ENCODE peak calls at places on chromosomes 4 and X, in six cellular contexts. Y is neuronal stem cell, H is IMR-90, N is H1, B is mesendoderm, W is H9. Q is an unnamed sample.
A peak's percentile ranks its signal among the peaks of the same experiment; 100 is the strongest.

GRCh38 chr4:47913858-47914218 is 545 bp downstream of the NFXL1 start:
- DNase-seq in Y (no peak), H (no peak), B (peak; percentile 73), W (peak; percentile 59), N (no peak), Q (peak; percentile 26)

GRCh38 chr4:81844717-81845116 is 373.0 kb upstream of the RASGEF1B start:
- DNase-seq in B (peak; percentile 95), W (peak; percentile 64), N (peak; percentile 9), H (peak; percentile 57), Y (peak; percentile 59), Q (peak; percentile 65)

GRCh38 chrX:11704725-11705495 is 39.2 kb upstream of the ARHGAP6 start:
- DNase-seq in W (peak; percentile 34), B (peak; percentile 74), Y (no peak), N (no peak), H (peak; percentile 5), Q (peak; percentile 18)

GRCh38 chr4:76892001-76892400 is 5.9 kb downstream of the SOWAHB start:
- DNase-seq in W (no peak), Y (no peak), N (no peak), H (peak; percentile 11), B (no peak), Q (no peak)

GRCh38 chr4:14069871-14070270 is 442.3 kb upstream of the BOD1L1 start:
- DNase-seq in W (no peak), B (no peak), Y (no peak), N (no peak), H (no peak), Q (no peak)

GRCh38 chr4:133148690-133149363 is at the start of gene PCDH10:
- DNase-seq in B (peak; percentile 98), N (peak; percentile 88), Y (peak; percentile 91), H (peak; percentile 87), W (peak; percentile 97), Q (peak; percentile 96)

GRCh38 chrX:9311411-9312160 is 153.3 kb upstream of the TBL1X start:
- DNase-seq in B (no peak), N (no peak), W (no peak), H (peak; percentile 37), Y (no peak), Q (peak; percentile 49)

GRCh38 chr4:10121568-10122097 is 5.0 kb upstream of the WDR1 start:
- DNase-seq in W (no peak), B (no peak), H (no peak), N (no peak), Y (no peak), Q (no peak)

GRCh38 chrX:88560673-88561330 is 186.2 kb upstream of the CPXCR1 start:
- DNase-seq in H (no peak), W (no peak), B (peak; percentile 1), N (no peak), Y (peak; percentile 2), Q (no peak)

GRCh38 chr4:40731792-40732245 is 17.9 kb upstream of the NSUN7 start:
- DNase-seq in B (no peak), W (no peak), Y (no peak), N (no peak), H (no peak), Q (peak; percentile 17)

GRCh38 chr4:30429813-30430466 is 290.2 kb upstream of the PCDH7 start:
- DNase-seq in W (no peak), N (no peak), Y (no peak), H (peak; percentile 87), B (no peak), Q (peak; percentile 81)

GRCh38 chr4:152990471-152991131 is 54.5 kb downstream of the FHDC1 start:
- DNase-seq in Y (no peak), B (no peak), W (no peak), H (no peak), N (no peak), Q (no peak)

GRCh38 chr4:99979872-99980271 is 29.8 kb upstream of the H2AZ1 start:
- DNase-seq in N (no peak), H (peak; percentile 69), W (no peak), B (no peak), Y (no peak), Q (peak; percentile 20)

GRCh38 chr4:6546681-6547447 is 28.1 kb upstream of the MAN2B2 start:
- DNase-seq in Y (peak; percentile 86), W (peak; percentile 67), N (peak; percentile 39), B (peak; percentile 79), H (peak; percentile 72), Q (peak; percentile 71)

GRCh38 chrX:66221856-66222255 is 57.8 kb downstream of the HEPH start:
- DNase-seq in Y (no peak), H (no peak), B (no peak), W (no peak), N (no peak), Q (no peak)

GRCh38 chr4:2743518-2744445 is 12.4 kb downstream of the TNIP2 start:
- DNase-seq in H (no peak), B (no peak), W (no peak), N (no peak), Y (no peak), Q (no peak)

GRCh38 chr4:2745516-2745915 is 10.6 kb downstream of the TNIP2 start:
- DNase-seq in B (no peak), W (no peak), H (no peak), Y (no peak), N (no peak), Q (no peak)

GRCh38 chr4:2744576-2745270 is 11.4 kb downstream of the TNIP2 start:
- DNase-seq in W (no peak), H (no peak), B (no peak), N (no peak), Y (no peak), Q (no peak)

GRCh38 chr4:2746891-2747695 is 9.0 kb downstream of the TNIP2 start:
- DNase-seq in Y (no peak), B (no peak), H (no peak), W (no peak), N (no peak), Q (no peak)

DNA sequence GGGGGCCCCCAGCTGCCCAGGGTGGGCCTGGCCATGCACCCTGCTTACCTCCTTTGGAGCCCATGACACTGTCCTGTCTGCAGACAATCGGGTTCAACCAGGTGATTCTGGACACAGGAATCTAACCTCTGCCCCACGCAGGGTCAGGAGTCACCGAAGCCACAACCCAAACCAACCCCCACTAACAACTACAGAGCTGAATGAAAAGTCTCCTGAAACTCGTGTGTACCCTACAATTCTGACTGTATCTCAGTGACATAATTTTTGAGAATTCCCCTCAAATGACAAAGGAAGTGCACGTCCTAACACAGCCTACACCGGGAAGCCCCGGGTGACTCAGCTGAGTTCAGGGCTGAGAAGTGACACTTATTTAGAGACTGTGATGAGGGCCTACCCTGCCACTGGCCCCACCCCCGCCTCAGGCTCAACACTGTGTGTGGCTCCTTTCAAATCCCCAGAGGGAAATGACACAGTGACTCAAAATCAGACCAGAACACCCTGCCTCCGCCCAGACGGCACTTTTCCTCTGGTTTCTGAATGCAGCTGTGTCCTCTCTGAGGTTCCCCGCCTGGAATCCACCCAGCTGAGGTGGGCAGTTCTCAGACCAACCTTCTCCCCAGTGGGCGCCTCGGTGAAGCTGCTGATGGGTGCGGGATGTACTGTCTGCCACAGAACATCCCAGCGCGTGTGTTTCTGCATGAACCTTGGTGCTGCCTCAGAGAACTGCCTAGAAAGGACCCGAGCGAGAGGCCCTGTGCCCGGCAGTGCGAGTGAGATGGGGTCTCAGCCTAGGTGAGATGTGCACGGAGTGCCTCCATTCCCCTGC is 9.9 kb downstream of the TNIP2 start:
- DNase-seq in Y (no peak), W (no peak), H (peak; percentile 85), N (no peak), B (no peak), Q (peak; percentile 92)
- H2BK120ac ChIP-seq in Y (no peak overlapping the region), W (no peak overlapping the region), H (peak overlapping the region; percentile 49), N (no peak overlapping the region), B (no peak overlapping the region), Q (no peak overlapping the region)

GRCh38 chr4:38002451-38003071 is 42.4 kb downstream of the PTTG2 start:
- DNase-seq in Y (no peak), N (no peak), W (no peak), B (peak; percentile 94), H (peak; percentile 47), Q (no peak)

GRCh38 chr4:37998225-37998624 is 38.0 kb downstream of the PTTG2 start:
- DNase-seq in B (no peak), W (no peak), N (no peak), Y (no peak), H (no peak), Q (no peak)

GRCh38 chr4:38001927-38002326 is 41.7 kb downstream of the PTTG2 start:
- DNase-seq in B (peak; percentile 96), H (no peak), N (no peak), Y (no peak), W (no peak), Q (no peak)

GRCh38 chr4:37995981-37996770 is 36.0 kb downstream of the PTTG2 start:
- DNase-seq in B (no peak), Y (no peak), H (no peak), N (no peak), W (no peak), Q (no peak)

GRCh38 chr4:37999000-37999745 is 39.0 kb downstream of the PTTG2 start:
- DNase-seq in B (no peak), W (no peak), Y (no peak), H (no peak), N (no peak), Q (no peak)
- H3K4ac ChIP-seq in B (no peak overlapping the region), W (no peak overlapping the region), Y (no peak overlapping the region), H (no peak overlapping the region), N (no peak overlapping the region), Q (no peak overlapping the region)

GRCh38 chrX:150893936-150894335 is 4.5 kb downstream of the CD99L2 start:
- DNase-seq in H (no peak), W (no peak), B (no peak), N (no peak), Y (no peak), Q (no peak)

GRCh38 chrX:150899191-150899757 is 806 bp upstream of the CD99L2 start:
- DNase-seq in N (no peak), H (peak; percentile 6), B (peak; percentile 59), W (peak; percentile 58), Y (no peak), Q (peak; percentile 29)

GRCh38 chrX:150896632-150897031 is 1.8 kb downstream of the CD99L2 start:
- DNase-seq in H (no peak), B (no peak), W (no peak), Y (no peak), N (no peak), Q (no peak)

GRCh38 chrX:150898343-150899190 is at the start of gene CD99L2:
- DNase-seq in N (peak; percentile 53), Y (peak; percentile 76), W (peak; percentile 89), H (peak; percentile 78), B (peak; percentile 91), Q (peak; percentile 84)

GRCh38 chrX:150897371-150898319 is 823 bp downstream of the CD99L2 start:
- DNase-seq in W (peak; percentile 39), Y (no peak), H (no peak), N (no peak), B (peak; percentile 51), Q (peak; percentile 45)
- H4K8ac ChIP-seq in W (no peak overlapping the region), Y (no peak overlapping the region), H (peak overlapping the region; percentile 40), N (peak overlapping the region; percentile 79), B (no peak overlapping the region), Q (peak overlapping the region; percentile 41)

DNA sequence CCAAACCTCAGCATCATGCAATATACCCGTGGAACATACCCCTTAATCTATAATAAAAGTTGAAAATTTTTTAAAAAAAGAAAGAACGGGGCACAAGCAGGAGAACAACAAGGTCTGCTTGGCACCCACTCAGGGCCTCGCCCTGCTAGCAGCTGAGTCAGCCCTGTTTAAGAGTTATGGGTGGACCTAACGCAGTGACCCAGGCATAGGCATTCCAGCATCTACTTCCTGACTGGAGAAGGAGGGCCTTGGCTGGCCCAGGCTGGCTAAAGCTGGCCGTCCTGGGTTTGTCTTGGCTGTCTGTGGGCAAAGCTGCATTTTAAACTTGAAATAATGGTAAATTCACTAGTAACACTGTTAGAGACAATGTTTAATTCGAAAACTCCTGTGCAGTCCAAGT is 236.7 kb upstream of the PGRMC2 start:
- DNase-seq in B (no peak), H (peak; percentile 65), Y (no peak), N (no peak), W (no peak), Q (peak; percentile 50)
- H2BK120ac ChIP-seq in B (no peak overlapping the region), H (peak overlapping the region; percentile 92), Y (no peak overlapping the region), N (no peak overlapping the region), W (no peak overlapping the region), Q (no peak overlapping the region)

Q was measured in mesenchymal stem cell.